ENCODE peak calls at places on chromosomes 2 and 18, in ten cellular contexts. D is cardiac fibroblast, U is iPS DF 6.9, O is coronary artery, N is stomach, M is T-helper 2 cell, K is OCI-LY7, Z is caudate nucleus, L is RKO, Y is HS-5. W is an unnamed sample.

GRCh38 chr2:62785810-62786593 is 80.5 kb downstream of the EHBP1 start:
- DNase-seq in Y (no peak), Z (no peak), O (no peak), U (no peak), M (no peak), L (peak; percentile 4), D (peak; percentile 62), N (no peak), K (no peak), W (peak; percentile 49)

GRCh38 chr2:233446121-233446520 is 91.8 kb downstream of the DGKD start:
- DNase-seq in N (no peak), Z (no peak), Y (no peak), U (no peak), L (no peak), D (no peak), M (no peak), K (no peak), O (no peak), W (no peak)

GRCh38 chr2:18479901-18480369 is 80.5 kb downstream of the RDH14 start:
- DNase-seq in Z (no peak), U (no peak), O (no peak), N (no peak), K (no peak), Y (no peak), M (no peak), L (no peak), D (no peak), W (no peak)

GRCh38 chr2:232576995-232577394 is 26.5 kb downstream of the EIF4E2 start:
- DNase-seq in Z (no peak), U (no peak), L (no peak), N (no peak), M (no peak), Y (no peak), O (no peak), D (peak; percentile 26), K (no peak), W (peak; percentile 24)

GRCh38 chr2:45263147-45263546 is 253.9 kb upstream of the SIX2 start:
- DNase-seq in Z (no peak), K (peak; percentile 55), L (no peak), D (no peak), N (no peak), M (no peak), Y (no peak), U (no peak), O (peak; percentile 38), W (no peak)

GRCh38 chr2:943821-944220 is 6.8 kb upstream of the SNTG2 start:
- DNase-seq in L (no peak), O (no peak), U (no peak), Z (no peak), M (no peak), D (no peak), Y (no peak), N (no peak), K (no peak), W (no peak)

GRCh38 chr2:29628078-29628765 is 293.2 kb downstream of the ALK start:
- DNase-seq in M (no peak), D (peak; percentile 45), K (no peak), O (no peak), Z (no peak), Y (peak; percentile 16), U (no peak), L (no peak), N (no peak), W (peak; percentile 67)

GRCh38 chr2:212228651-212229253 is 309.9 kb downstream of the ERBB4 start:
- DNase-seq in O (no peak), L (peak; percentile 11), K (no peak), M (no peak), U (no peak), Z (no peak), D (peak; percentile 18), Y (peak; percentile 52), N (no peak), W (peak; percentile 90)

GRCh38 chr18:49072524-49072934 is 121.8 kb upstream of the SMAD7 start:
- DNase-seq in U (no peak), N (peak; percentile 37), M (no peak), Z (no peak), L (no peak), D (peak; percentile 27), K (no peak), Y (no peak), O (no peak), W (peak; percentile 17)

GRCh38 chr2:196515041-196515440 is 124.5 kb upstream of the CCDC150 start:
- DNase-seq in Y (no peak), K (no peak), D (no peak), L (no peak), M (no peak), Z (no peak), U (no peak), N (no peak), O (no peak), W (no peak)

GRCh38 chr2:218857371-218858137 is 2.1 kb upstream of the WNT6 start:
- DNase-seq in M (no peak), N (no peak), Y (no peak), O (no peak), Z (no peak), L (no peak), U (no peak), K (no peak), D (no peak), W (no peak)

GRCh38 chr2:31997653-31998052 is 13.2 kb downstream of the MEMO1 start:
- DNase-seq in N (no peak), Z (no peak), O (no peak), M (no peak), L (no peak), U (no peak), Y (no peak), K (peak; percentile 19), D (peak; percentile 36), W (no peak)

GRCh38 chr18:31269508-31270074 is 48.4 kb upstream of the DSG1 start:
- DNase-seq in O (no peak), L (no peak), M (no peak), Z (no peak), U (no peak), D (no peak), Y (no peak), K (no peak), N (peak; percentile 35), W (no peak)

GRCh38 chr18:45677408-45677807 is 46.6 kb upstream of the SLC14A1 start:
- DNase-seq in O (peak; percentile 9), U (no peak), M (no peak), L (no peak), D (no peak), Z (no peak), N (no peak), K (no peak), Y (no peak), W (no peak)

GRCh38 chr2:108778857-108779256 is 7.7 kb upstream of the CCDC138 start:
- DNase-seq in D (no peak), L (no peak), Y (no peak), Z (no peak), N (no peak), K (no peak), M (no peak), O (no peak), U (no peak), W (no peak)

GRCh38 chr2:232027530-232027929 is 66.0 kb downstream of the DIS3L2 start:
- DNase-seq in Z (no peak), L (no peak), M (no peak), O (no peak), Y (no peak), N (no peak), U (no peak), D (no peak), K (no peak), W (no peak)

GRCh38 chr2:23664069-23664788 is 262.7 kb downstream of the ATAD2B start:
- DNase-seq in L (no peak), M (no peak), Y (no peak), Z (no peak), U (no peak), D (no peak), O (no peak), N (no peak), K (no peak), W (no peak)